ENCODE peak calls at places on chromosomes 3 and 15, in five cellular contexts. E, O, V, B and W are unnamed samples.

GRCh38 chr3:72161870-72162617 is 377.1 kb upstream of the PROK2 start:
- DNase-seq in E (no peak), O (no peak), V (no peak), B (no peak), W (no peak)

GRCh38 chr3:176916777-176917176 is 280.5 kb downstream of the TBL1XR1 start:
- DNase-seq in E (peak; percentile 33), O (no peak), V (no peak), B (no peak), W (no peak)

GRCh38 chr15:88391700-88392099 is 75.5 kb downstream of the MRPL46 start:
- DNase-seq in E (no peak), O (no peak), V (no peak), B (no peak), W (no peak)

GRCh38 chr3:103926936-103927335 is 1439.8 kb upstream of the ALCAM start:
- DNase-seq in E (no peak), O (no peak), V (no peak), B (no peak), W (no peak)

GRCh38 chr15:78298983-78299301 is 467 bp downstream of the SKIC8 start:
- DNase-seq in E (no peak), O (no peak), V (no peak), B (no peak), W (peak; percentile 47)

GRCh38 chr15:74983725-74984231 is 11.6 kb upstream of the SCAMP5 start:
- DNase-seq in E (no peak), O (no peak), V (peak; percentile 27), B (no peak), W (no peak)

GRCh38 chr3:109132801-109133473 is 3.6 kb upstream of the C3orf85 start:
- DNase-seq in E (no peak), O (no peak), V (no peak), B (no peak), W (no peak)

GRCh38 chr15:77659350-77660321 is 26.9 kb upstream of the LINGO1 start:
- DNase-seq in E (no peak), O (peak; percentile 74), V (no peak), B (peak; percentile 91), W (peak; percentile 85)

GRCh38 chr3:126926684-126927404 is 56.1 kb upstream of the PLXNA1 start:
- DNase-seq in E (no peak), O (no peak), V (no peak), B (no peak), W (peak; percentile 66)

GRCh38 chr3:112092439-112093179 is 6.4 kb downstream of the C3orf52 start:
- DNase-seq in E (no peak), O (no peak), V (no peak), B (no peak), W (no peak)

GRCh38 chr3:100107227-100107626 is 7.1 kb downstream of the FILIP1L start:
- DNase-seq in E (no peak), O (no peak), V (no peak), B (no peak), W (no peak)

GRCh38 chr15:59437473-59437776 is 561 bp upstream of the FAM81A start:
- DNase-seq in E (no peak), O (no peak), V (no peak), B (no peak), W (no peak)

GRCh38 chr3:179410317-179410716 is 41.0 kb downstream of the GNB4 start:
- DNase-seq in E (no peak), O (no peak), V (no peak), B (no peak), W (no peak)

GRCh38 chr3:140933552-140933951 is 8.1 kb upstream of the SLC25A36 start:
- DNase-seq in E (no peak), O (peak; percentile 42), V (no peak), B (no peak), W (no peak)

GRCh38 chr3:140931801-140932200 is 9.8 kb upstream of the SLC25A36 start:
- DNase-seq in E (no peak), O (no peak), V (no peak), B (no peak), W (no peak)

GRCh38 chr3:140931016-140931454 is 10.6 kb upstream of the SLC25A36 start:
- DNase-seq in E (no peak), O (no peak), V (no peak), B (no peak), W (no peak)

GRCh38 chr3:140927711-140928110 is 13.9 kb upstream of the SLC25A36 start:
- DNase-seq in E (no peak), O (no peak), V (no peak), B (no peak), W (no peak)

GRCh38 chr3:140933109-140933508 is 8.5 kb upstream of the SLC25A36 start:
- DNase-seq in E (no peak), O (no peak), V (no peak), B (no peak), W (no peak)
- TF ChIP-seq RFX5 in E (no peak), O (no peak), V (no peak), B (no peak), W (no peak)

GRCh38 chr3:59321881-59322540 is 272.2 kb upstream of the CFAP20DC start:
- DNase-seq in E (no peak), O (no peak), V (no peak), B (no peak), W (no peak)
- TF ChIP-seq JUND in E (no peak), O (no peak), V (no peak), B (no peak), W (no peak)

GRCh38 chr3:189637755-189638154 is 6.6 kb downstream of the TP63 start:
- DNase-seq in E (no peak), O (no peak), V (no peak), B (no peak), W (no peak)

GRCh38 chr3:189638276-189639031 is 7.3 kb downstream of the TP63 start:
- DNase-seq in E (no peak), O (no peak), V (no peak), B (no peak), W (no peak)

GRCh38 chr3:189636048-189636447 is 4.9 kb downstream of the TP63 start:
- DNase-seq in E (no peak), O (no peak), V (no peak), B (no peak), W (no peak)

GRCh38 chr3:189632238-189632637 is 1.0 kb downstream of the TP63 start:
- DNase-seq in E (no peak), O (no peak), V (peak; percentile 57), B (no peak), W (no peak)

DNA sequence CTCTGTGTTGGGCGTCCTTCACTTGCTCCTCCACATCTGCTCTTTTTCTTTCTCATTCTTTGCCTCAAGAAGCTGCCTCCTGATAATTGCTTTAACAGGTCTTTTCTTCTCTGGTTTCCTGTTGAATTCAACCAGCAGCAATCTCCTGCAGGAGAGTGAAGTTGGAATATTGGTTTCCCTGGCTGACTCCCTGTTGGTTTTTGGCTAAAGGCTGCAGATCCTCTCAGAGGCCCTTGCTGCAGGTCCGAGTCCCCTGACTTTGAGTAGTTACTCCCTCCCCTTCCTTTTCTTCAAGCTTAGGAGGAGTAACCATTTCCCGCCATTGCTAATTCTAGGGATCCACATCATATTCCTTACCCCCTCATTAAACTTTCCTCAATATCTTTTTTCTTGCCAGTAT is 4.2 kb downstream of the TP63 start:
- DNase-seq in E (no peak), O (no peak), V (no peak), B (no peak), W (no peak)
- H3K4me2 ChIP-seq in E (no peak overlapping the region), O (no peak overlapping the region), V (peak overlapping the region; percentile 31), B (no peak overlapping the region), W (no peak overlapping the region)

DNA sequence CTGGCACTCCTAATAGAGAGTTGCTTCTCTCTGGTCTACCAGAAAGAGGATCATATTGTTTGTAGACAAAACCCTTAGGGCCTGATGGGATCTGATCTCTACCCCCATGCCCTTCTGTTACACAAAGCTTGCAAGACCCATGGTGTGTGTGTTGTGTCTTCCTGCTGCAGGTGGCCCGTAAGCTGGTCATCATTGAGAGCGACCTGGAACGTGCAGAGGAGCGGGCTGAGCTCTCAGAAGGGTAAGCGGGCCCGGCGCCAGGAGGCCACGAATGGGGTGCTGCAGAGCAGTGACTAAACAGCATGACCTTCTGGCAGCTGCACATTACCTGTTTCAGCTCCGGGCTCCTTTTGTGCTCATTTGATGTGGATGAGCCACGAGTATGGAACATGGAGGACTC is 18.2 kb downstream of the TPM1 start:
- DNase-seq in E (no peak), O (no peak), V (no peak), B (no peak), W (no peak)
- TF ChIP-seq RFX5 in E (no peak), O (no peak), V (no peak), B (no peak), W (no peak)

GRCh38 chr3:14148041-14148985 is 23.5 kb downstream of the TMEM43 start:
- DNase-seq in E (no peak), O (peak; percentile 16), V (no peak), B (peak; percentile 54), W (no peak)
- TF ChIP-seq JUND in E (no peak), O (no peak), V (no peak), B (no peak), W (no peak)

GRCh38 chr3:122184591-122184929 is 1.1 kb downstream of the CASR start:
- DNase-seq in E (no peak), O (no peak), V (no peak), B (no peak), W (no peak)
- H3K4me2 ChIP-seq in E (peak overlapping the region; percentile 88), O (no peak overlapping the region), V (peak overlapping the region; percentile 12), B (no peak overlapping the region), W (no peak overlapping the region)

GRCh38 chr3:98990657-98991056 is 89.2 kb upstream of the DCBLD2 start:
- DNase-seq in E (no peak), O (no peak), V (no peak), B (no peak), W (no peak)

GRCh38 chr3:98985406-98985805 is 83.9 kb upstream of the DCBLD2 start:
- DNase-seq in E (no peak), O (no peak), V (no peak), B (no peak), W (no peak)

GRCh38 chr3:98982336-98982735 is 80.8 kb upstream of the DCBLD2 start:
- DNase-seq in E (no peak), O (no peak), V (no peak), B (no peak), W (no peak)

GRCh38 chr3:98984024-98984423 is 82.5 kb upstream of the DCBLD2 start:
- DNase-seq in E (no peak), O (no peak), V (no peak), B (no peak), W (no peak)

DNA sequence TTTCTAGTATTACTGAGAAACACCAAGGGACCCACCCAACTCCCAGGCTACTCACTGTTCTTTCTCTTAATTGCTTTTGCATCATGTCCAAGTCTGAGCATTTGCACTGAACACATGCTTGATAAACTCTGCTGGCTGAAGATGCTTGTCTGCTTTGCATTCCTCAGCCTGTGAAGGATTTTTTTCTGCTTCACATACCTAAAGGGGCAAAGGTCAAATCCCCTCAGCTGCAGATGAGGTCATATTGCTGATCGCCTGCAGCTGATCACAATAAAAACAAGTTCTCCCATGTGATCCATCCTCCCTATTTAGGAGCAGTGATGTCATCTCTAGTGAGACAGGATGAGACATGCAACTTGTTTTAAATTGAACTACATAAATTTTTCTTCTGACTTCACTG is 84.6 kb upstream of the DCBLD2 start:
- DNase-seq in E (peak; percentile 19), O (peak; percentile 68), V (no peak), B (no peak), W (no peak)
- TF ChIP-seq RFX5 in E (no peak), O (no peak), V (no peak), B (no peak), W (no peak)